ENCODE peak calls at places on chromosomes 2 and 18, in seven cellular contexts. K, F, T, P, W, R and S are unnamed samples.

GRCh38 chr2:191618789-191619185 is 59.1 kb upstream of the NABP1 start:
- DNase-seq in K (no peak), F (no peak), T (no peak), P (no peak), W (no peak), R (no peak), S (peak; percentile 45)

GRCh38 chr2:65128297-65129190 is 1.4 kb downstream of the RAB1A start:
- DNase-seq in K (peak; percentile 70), F (no peak), T (no peak), P (no peak), W (peak; percentile 74), R (no peak), S (peak; percentile 66)

GRCh38 chr18:7941533-7941932 is 374.4 kb downstream of the PTPRM start:
- DNase-seq in K (peak; percentile 85), F (no peak), T (no peak), P (no peak), W (no peak), R (peak; percentile 16), S (no peak)

GRCh38 chr18:58180738-58181353 is 136.8 kb downstream of the NEDD4L start:
- DNase-seq in K (no peak), F (peak; percentile 65), T (no peak), P (peak; percentile 73), W (no peak), R (peak; percentile 55), S (peak; percentile 69)

GRCh38 chr2:229486673-229487072 is 215.6 kb upstream of the PID1 start:
- DNase-seq in K (no peak), F (no peak), T (no peak), P (peak; percentile 80), W (no peak), R (no peak), S (no peak)

GRCh38 chr18:33804258-33804657 is 226.2 kb downstream of the ASXL3 start:
- DNase-seq in K (no peak), F (no peak), T (no peak), P (no peak), W (no peak), R (no peak), S (peak; percentile 73)

GRCh38 chr2:164388511-164388910 is 232.8 kb downstream of the GRB14 start:
- DNase-seq in K (no peak), F (no peak), T (no peak), P (peak; percentile 24), W (no peak), R (no peak), S (peak; percentile 88)

GRCh38 chr2:73100956-73101355 is 11.8 kb downstream of the RAB11FIP5 start:
- DNase-seq in K (no peak), F (no peak), T (no peak), P (no peak), W (no peak), R (no peak), S (no peak)

GRCh38 chr18:75204262-75204977 is 4.5 kb downstream of the PTGR3 start:
- DNase-seq in K (no peak), F (no peak), T (no peak), P (peak; percentile 68), W (no peak), R (no peak), S (peak; percentile 32)

GRCh38 chr2:172859821-172860707 is 124.4 kb downstream of the RAPGEF4 start:
- DNase-seq in K (no peak), F (no peak), T (no peak), P (no peak), W (no peak), R (peak; percentile 34), S (peak; percentile 26)

GRCh38 chr18:2883137-2883671 is 36.4 kb downstream of the EMILIN2 start:
- DNase-seq in K (no peak), F (peak; percentile 54), T (no peak), P (no peak), W (no peak), R (no peak), S (no peak)

GRCh38 chr2:148533004-148533403 is 111.5 kb upstream of the EPC2 start:
- DNase-seq in K (no peak), F (no peak), T (no peak), P (no peak), W (no peak), R (no peak), S (no peak)

GRCh38 chr2:25294573-25295462 is 46.9 kb downstream of the DNMT3A start:
- DNase-seq in K (peak; percentile 63), F (peak; percentile 85), T (peak; percentile 12), P (no peak), W (peak; percentile 89), R (peak; percentile 80), S (peak; percentile 47)

GRCh38 chr18:76491801-76492668 is 3.0 kb downstream of the ZNF516 start:
- DNase-seq in K (peak; percentile 57), F (no peak), T (no peak), P (peak; percentile 58), W (no peak), R (peak; percentile 30), S (peak; percentile 41)

GRCh38 chr2:195092341-195092740 is 564.7 kb upstream of the SLC39A10 start:
- DNase-seq in K (no peak), F (no peak), T (no peak), P (peak; percentile 74), W (no peak), R (no peak), S (peak; percentile 1)

GRCh38 chr2:212777020-212777491 is 238.5 kb upstream of the ERBB4 start:
- DNase-seq in K (no peak), F (no peak), T (peak; percentile 6), P (peak; percentile 43), W (no peak), R (no peak), S (peak; percentile 54)

GRCh38 chr2:30029804-30030203 is 108.4 kb upstream of the ALK start:
- DNase-seq in K (no peak), F (no peak), T (no peak), P (no peak), W (no peak), R (peak; percentile 33), S (no peak)

GRCh38 chr2:57728691-57729090 is 317.9 kb upstream of the VRK2 start:
- DNase-seq in K (no peak), F (no peak), T (no peak), P (no peak), W (no peak), R (no peak), S (no peak)

GRCh38 chr2:96616535-96616934 is 21.6 kb downstream of the KANSL3 start:
- DNase-seq in K (no peak), F (no peak), T (no peak), P (no peak), W (no peak), R (no peak), S (no peak)

GRCh38 chr18:28127763-28128737 is 48.9 kb downstream of the CDH2 start:
- DNase-seq in K (no peak), F (no peak), T (no peak), P (no peak), W (no peak), R (no peak), S (peak; percentile 49)

GRCh38 chr18:48517048-48517447 is 21.8 kb upstream of the CTIF start:
- DNase-seq in K (no peak), F (no peak), T (no peak), P (no peak), W (no peak), R (peak; percentile 9), S (no peak)

GRCh38 chr2:135198481-135198880 is 146.4 kb downstream of the RAB3GAP1 start:
- DNase-seq in K (no peak), F (no peak), T (no peak), P (no peak), W (no peak), R (no peak), S (no peak)

GRCh38 chr18:57784034-57784815 is 18.9 kb downstream of the ATP8B1 start:
- DNase-seq in K (no peak), F (no peak), T (no peak), P (no peak), W (no peak), R (no peak), S (peak; percentile 89)

DNA sequence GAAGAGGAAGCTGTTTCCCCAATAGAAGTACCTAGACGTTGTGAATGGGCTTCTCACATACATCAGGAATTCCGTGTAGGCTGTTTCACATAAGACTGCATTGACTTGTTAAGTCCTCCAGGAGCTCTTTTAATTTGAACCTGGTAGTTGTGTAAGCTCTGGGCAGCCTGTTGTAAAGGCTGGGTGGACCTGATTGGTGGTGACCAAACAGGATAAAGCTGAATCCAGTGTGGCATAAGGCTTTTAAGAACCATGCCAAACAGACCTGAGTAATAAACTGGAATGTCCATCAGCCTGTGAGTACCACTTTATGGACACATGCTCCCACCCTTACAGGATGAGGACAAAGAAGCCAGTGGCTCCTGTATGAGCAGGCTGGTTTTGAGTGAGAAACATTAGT is 24.1 kb downstream of the RMND5A start:
- DNase-seq in K (no peak), F (no peak), T (no peak), P (peak; percentile 38), W (peak; percentile 31), R (no peak), S (no peak)
- TF ChIP-seq CTCF in K (no peak), F (no peak), T (no peak), P (no peak), W (no peak), R (no peak), S (no peak)

DNA sequence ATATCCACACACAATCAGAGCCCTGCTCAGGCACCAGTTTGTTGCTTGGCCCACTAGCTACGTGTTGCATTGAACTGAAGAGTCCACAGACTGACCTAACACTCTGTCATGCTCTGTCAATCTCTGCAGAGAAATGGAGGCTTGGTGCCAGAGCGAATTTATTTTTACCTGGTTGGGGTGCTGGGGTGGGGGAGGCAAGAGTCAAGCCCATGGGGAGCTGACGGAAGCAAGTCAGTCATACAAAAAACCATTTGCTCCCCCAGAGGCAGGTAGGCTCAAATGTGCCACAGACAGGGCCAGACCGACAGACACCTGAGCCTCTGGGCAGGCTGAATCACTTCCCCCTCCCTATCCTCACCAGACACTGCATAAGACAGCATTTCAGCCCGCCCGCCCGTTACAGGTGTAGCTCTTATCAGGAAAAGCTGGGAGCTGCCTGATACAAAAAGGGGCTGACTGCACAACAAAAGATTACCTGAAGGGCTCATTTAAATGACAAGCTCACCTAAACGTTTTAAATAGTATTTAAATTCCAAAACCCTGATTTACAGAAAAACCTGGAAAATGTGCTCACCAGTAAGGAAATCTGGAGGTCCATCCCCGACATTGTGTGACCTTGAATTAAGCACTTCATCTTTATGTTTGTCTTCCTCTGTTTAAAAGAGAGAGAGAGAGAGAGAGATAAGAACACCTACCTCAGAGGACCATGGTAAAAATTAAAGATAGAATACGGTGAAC is 2.1 kb upstream of the PCBP1 start:
- DNase-seq in K (peak; percentile 73), F (peak; percentile 74), T (peak; percentile 65), P (peak; percentile 98), W (peak; percentile 71), R (no peak), S (no peak)
- TF ChIP-seq CTCF in K (no peak), F (no peak), T (no peak), P (no peak), W (no peak), R (no peak), S (no peak)

DNA sequence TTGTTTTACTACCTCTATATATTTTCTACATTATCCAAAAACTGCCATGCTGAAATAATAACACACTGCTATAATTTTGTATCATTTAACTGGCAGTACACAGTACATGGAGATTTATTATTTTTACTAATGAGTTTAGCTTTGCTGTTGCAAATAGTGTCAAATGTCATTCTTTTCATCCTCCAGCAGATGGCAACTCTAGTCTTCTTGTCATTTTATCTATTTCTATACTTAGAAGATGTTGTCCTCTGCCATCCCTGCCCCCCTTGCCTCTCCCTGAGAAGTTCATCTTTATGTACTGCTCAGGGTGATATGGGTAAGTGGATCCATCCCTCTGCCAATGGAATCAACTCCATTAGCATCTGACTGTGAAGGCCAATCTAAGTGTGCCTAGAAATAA is 21.7 kb upstream of the LRRTM1 start:
- DNase-seq in K (no peak), F (no peak), T (no peak), P (peak; percentile 64), W (no peak), R (peak; percentile 45), S (peak; percentile 40)
- TF ChIP-seq CTCF in K (no peak), F (no peak), T (no peak), P (peak; percentile 57), W (no peak), R (peak; percentile 45), S (peak; percentile 52)

GRCh38 chr2:8000861-8001260 is 681.0 kb upstream of the ID2 start:
- DNase-seq in K (no peak), F (no peak), T (no peak), P (no peak), W (no peak), R (no peak), S (peak; percentile 22)
- TF ChIP-seq CTCF in K (no peak), F (no peak), T (peak; percentile 38), P (peak; percentile 49), W (no peak), R (peak; percentile 43), S (peak; percentile 47)